ENCODE peak calls at places on chromosomes 16 and 17, in five cellular contexts. B, R, L, P and E are unnamed samples. For H3K9me3, the result is how much of the 10 kb centered on the place peaks cover.

GRCh38 chr16:30434852-30435251 is 5.0 kb upstream of the DCTPP1 start:
- DNase-seq in B (no peak), R (no peak), L (no peak), P (no peak), E (no peak)

GRCh38 chr17:74968361-74968780 is 4.2 kb downstream of the HID1 start:
- DNase-seq in B (no peak), R (no peak), L (no peak), P (no peak), E (no peak)

GRCh38 chr17:29597361-29598172 is 4.6 kb downstream of the ANKRD13B start:
- DNase-seq in B (no peak), R (no peak), L (no peak), P (no peak), E (no peak)

GRCh38 chr16:56601325-56601724 is 7.1 kb upstream of the MT2A start:
- DNase-seq in B (no peak), R (no peak), L (no peak), P (no peak), E (no peak)

GRCh38 chr17:61402978-61403845 is 3.6 kb downstream of the TBX2 start:
- DNase-seq in B (peak), R (peak), L (no peak), P (no peak), E (no peak)

GRCh38 chr16:46822270-46822669 is 8.7 kb downstream of the C16orf87 start:
- DNase-seq in B (no peak), R (no peak), L (no peak), P (no peak), E (no peak)

GRCh38 chr16:81486555-81487061 is 42.0 kb downstream of the CMIP start:
- DNase-seq in B (peak), R (peak), L (no peak), P (no peak), E (no peak)

GRCh38 chr16:56708418-56708817 is 21.5 kb upstream of the NUP93 start:
- DNase-seq in B (no peak), R (no peak), L (no peak), P (no peak), E (no peak)

GRCh38 chr17:79810138-79811027 is 13.5 kb upstream of the CBX8 start:
- DNase-seq in B (peak), R (peak), L (peak), P (no peak), E (peak)

GRCh38 chr17:1256699-1257098 is 13.5 kb upstream of the BHLHA9 start:
- DNase-seq in B (no peak), R (no peak), L (no peak), P (no peak), E (no peak)

GRCh38 chr17:14301761-14302401 is 1.0 kb downstream of the HS3ST3B1 start:
- DNase-seq in B (no peak), R (no peak), L (peak), P (no peak), E (peak)

GRCh38 chr16:47197536-47198179 is 53.9 kb upstream of the NETO2 start:
- DNase-seq in B (no peak), R (no peak), L (no peak), P (no peak), E (no peak)

GRCh38 chr17:7841309-7841621 is 7.2 kb downstream of the KDM6B start:
- DNase-seq in B (no peak), R (no peak), L (no peak), P (no peak), E (no peak)

GRCh38 chr16:81076566-81077076 is 417 bp downstream of the C16orf46 start:
- DNase-seq in B (no peak), R (peak), L (peak), P (no peak), E (peak)

GRCh38 chr17:17506893-17507464 is 10.8 kb upstream of the RASD1 start:
- DNase-seq in B (no peak), R (peak), L (no peak), P (no peak), E (peak)

GRCh38 chr16:23516366-23517137 is 6.3 kb upstream of the GGA2 start:
- DNase-seq in B (no peak), R (no peak), L (no peak), P (no peak), E (no peak)

GRCh38 chr16:82655315-82655714 is 28.5 kb downstream of the CDH13 start:
- DNase-seq in B (no peak), R (peak), L (no peak), P (no peak), E (peak)

GRCh38 chr17:60442271-60443201 is 20.2 kb downstream of the CHCT1 start:
- DNase-seq in B (no peak), R (no peak), L (no peak), P (no peak), E (no peak)

GRCh38 chr16:49961087-49961486 is 63.9 kb upstream of the CNEP1R1 start:
- DNase-seq in B (no peak), R (no peak), L (no peak), P (no peak), E (no peak)

GRCh38 chr17:4678448-4679026 is 25.4 kb downstream of the PELP1 start:
- DNase-seq in B (no peak), R (no peak), L (peak), P (no peak), E (no peak)

GRCh38 chr17:46785696-46786095 is 32.8 kb downstream of the WNT3 start:
- DNase-seq in B (no peak), R (no peak), L (no peak), P (no peak), E (no peak)

GRCh38 chr17:12421646-12422306 is 243.9 kb upstream of the MYOCD start:
- DNase-seq in B (no peak), R (no peak), L (no peak), P (no peak), E (no peak)

GRCh38 chr17:80769516-80769915 is 222.1 kb upstream of the CHMP6 start:
- DNase-seq in B (no peak), R (no peak), L (no peak), P (no peak), E (no peak)

GRCh38 chr16:31754998-31755615 is 118.5 kb upstream of the ZNF267 start:
- DNase-seq in B (no peak), R (no peak), L (peak), P (no peak), E (no peak)
- H3K9me3 ChIP-seq in B (half or more), R (under half), L (half or more), P (half or more), E (half or more)

DNA sequence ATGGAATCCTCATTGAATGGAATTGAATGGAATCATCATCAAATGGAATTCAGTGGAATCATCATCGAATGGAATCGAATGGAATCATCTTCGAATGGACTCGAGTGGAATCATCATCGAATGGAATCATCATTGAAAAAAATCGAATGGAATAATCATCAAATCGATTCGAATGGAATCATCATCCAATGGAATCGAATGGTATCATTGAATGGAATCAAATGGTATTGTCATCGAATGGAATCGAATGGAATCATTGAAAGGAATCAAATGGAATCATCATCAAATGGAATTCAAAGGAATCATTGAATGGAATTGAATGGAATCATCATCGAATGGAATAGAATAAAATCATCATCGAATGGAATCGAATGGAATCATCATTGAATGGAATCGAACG is 619.3 kb downstream of the TP53TG3F start:
- DNase-seq in B (no peak), R (no peak), L (no peak), P (no peak), E (no peak)
- H3K9me3 ChIP-seq in B (under half), R (under half), L (under half), P (half or more), E (under half)

GRCh38 chr17:21814776-21815175 is 122.5 kb downstream of the KCNJ18 start:
- DNase-seq in B (no peak), R (no peak), L (no peak), P (no peak), E (no peak)
- H3K9me3 ChIP-seq in B (under half), R (under half), L (under half), P (under half), E (under half)

GRCh38 chr16:74053310-74053709 is 243.3 kb upstream of the PSMD7 start:
- DNase-seq in B (no peak), R (no peak), L (no peak), P (no peak), E (no peak)

GRCh38 chr16:74049027-74049426 is 247.6 kb upstream of the PSMD7 start:
- DNase-seq in B (no peak), R (no peak), L (no peak), P (no peak), E (no peak)

GRCh38 chr16:74052006-74052405 is 244.6 kb upstream of the PSMD7 start:
- DNase-seq in B (no peak), R (no peak), L (no peak), P (no peak), E (no peak)

DNA sequence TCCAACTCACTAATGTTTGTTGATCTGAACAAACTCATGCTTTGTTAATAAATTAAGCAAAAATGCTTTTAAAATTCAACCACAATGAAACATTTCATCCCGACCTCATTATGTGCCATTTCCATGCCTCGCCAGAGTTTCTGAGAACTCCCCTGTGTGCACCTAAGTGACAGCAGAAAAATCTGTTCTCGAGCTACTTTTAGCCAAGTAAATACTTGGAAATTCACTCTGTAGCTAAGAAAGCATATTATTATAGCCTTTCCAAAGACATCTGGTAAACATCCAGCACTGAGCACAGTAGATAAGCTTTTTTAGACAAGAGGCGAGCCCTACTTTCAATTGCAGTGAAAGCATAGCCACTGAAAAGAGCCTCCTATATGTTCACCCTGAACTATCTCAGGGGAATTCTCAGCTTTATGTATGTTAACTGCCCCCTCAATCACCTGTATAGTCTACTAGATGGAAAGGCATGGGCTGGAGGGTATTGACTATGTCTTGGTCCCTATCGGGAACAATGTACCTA is 242.8 kb upstream of the PSMD7 start:
- DNase-seq in B (no peak), R (no peak), L (no peak), P (no peak), E (no peak)
- H3K9me3 ChIP-seq in B (under half), R (under half), L (under half), P (under half), E (under half)

GRCh38 chr17:70797166-70797565 is 627.8 kb downstream of the KCNJ2 start:
- DNase-seq in B (no peak), R (no peak), L (no peak), P (no peak), E (no peak)

GRCh38 chr17:70791748-70792443 is 622.6 kb downstream of the KCNJ2 start:
- DNase-seq in B (no peak), R (no peak), L (no peak), P (no peak), E (no peak)

GRCh38 chr17:70795620-70796019 is 626.3 kb downstream of the KCNJ2 start:
- DNase-seq in B (no peak), R (no peak), L (no peak), P (no peak), E (no peak)

GRCh38 chr17:70796757-70797156 is 627.4 kb downstream of the KCNJ2 start:
- DNase-seq in B (no peak), R (no peak), L (no peak), P (no peak), E (no peak)

GRCh38 chr17:70794757-70795156 is 625.4 kb downstream of the KCNJ2 start:
- DNase-seq in B (no peak), R (no peak), L (no peak), P (no peak), E (no peak)
- H3K9me3 ChIP-seq in B (under half), R (under half), L (under half), P (under half), E (under half)

GRCh38 chr16:5412721-5413120 is 315.1 kb upstream of the EEF2KMT start:
- DNase-seq in B (no peak), R (no peak), L (no peak), P (no peak), E (no peak)

GRCh38 chr16:5415123-5415522 is 317.5 kb upstream of the EEF2KMT start:
- DNase-seq in B (no peak), R (no peak), L (no peak), P (no peak), E (no peak)

DNA sequence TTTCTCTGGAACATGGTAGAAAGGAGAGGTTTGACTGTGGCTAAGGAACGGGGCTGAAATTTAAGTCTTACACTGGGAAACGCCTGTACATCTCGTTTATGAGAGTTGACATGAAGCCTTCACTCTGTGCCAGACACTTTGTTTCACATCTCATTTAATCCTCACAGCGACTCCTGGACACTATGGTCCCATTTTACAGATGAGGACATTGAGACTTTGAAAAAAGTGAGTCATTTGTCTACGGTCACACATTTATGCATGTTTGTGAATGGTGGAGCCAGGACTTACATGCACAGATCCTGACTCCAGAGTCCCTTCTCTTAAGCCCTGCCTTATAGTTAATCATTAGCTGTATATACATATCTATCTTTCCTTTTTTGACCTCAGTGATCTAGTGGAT is 318.4 kb upstream of the EEF2KMT start:
- DNase-seq in B (no peak), R (no peak), L (no peak), P (no peak), E (no peak)
- H3K9me3 ChIP-seq in B (under half), R (under half), L (under half), P (under half), E (under half)